ENCODE peak calls at places on chromosome 4, in ten cellular contexts. V is right atrium auricular region; J is HEK293T; I is mammary epithelial cell; N is BE2C; B is ovary; H is stimulated activated CD4-positive, alpha-beta T cell treated with anti-CD3 and anti-CD28 coated beads, Interleukin-12 subunit alpha, Interleukin-12 subunit beta, amount 100 ng/mL, for 4 hours; U is ascending aorta; Q is choroid plexus epithelial cell; R is NCI-H1092 treated with DMSO at 0.1 percent for 48 hours. A is an unnamed sample.

GRCh38 chr4:101081695-101082369 is 265.5 kb downstream of the PPP3CA start:
- DNase-seq in V (no peak), J (no peak), I (peak), N (no peak), B (no peak), H (no peak), U (no peak), Q (no peak), R (no peak), A (no peak)

GRCh38 chr4:1989533-1990347 is 19.0 kb downstream of the NELFA start:
- DNase-seq in V (peak), J (no peak), I (no peak), N (no peak), B (no peak), H (no peak), U (no peak), Q (no peak), R (no peak), A (no peak)

GRCh38 chr4:163109967-163110366 is 56.7 kb downstream of the NAF1 start:
- DNase-seq in V (no peak), J (no peak), I (no peak), N (no peak), B (no peak), H (no peak), U (no peak), Q (no peak), R (peak), A (peak)

GRCh38 chr4:95516528-95517011 is 32.2 kb downstream of the UNC5C start:
- DNase-seq in V (no peak), J (no peak), I (no peak), N (peak), B (no peak), H (no peak), U (no peak), Q (peak), R (no peak), A (no peak)

GRCh38 chr4:2798399-2799301 is 5.8 kb downstream of the SH3BP2 start:
- DNase-seq in V (no peak), J (no peak), I (no peak), N (peak), B (peak), H (no peak), U (peak), Q (peak), R (peak), A (no peak)

GRCh38 chr4:185204238-185204910 is 574 bp upstream of the CFAP97 start:
- DNase-seq in V (no peak), J (no peak), I (peak), N (no peak), B (no peak), H (no peak), U (no peak), Q (peak), R (peak), A (no peak)

GRCh38 chr4:31023109-31023508 is 302.9 kb downstream of the PCDH7 start:
- DNase-seq in V (no peak), J (no peak), I (no peak), N (no peak), B (no peak), H (no peak), U (no peak), Q (no peak), R (no peak), A (no peak)

GRCh38 chr4:109440948-109441347 is 7.3 kb downstream of the SEC24B start:
- DNase-seq in V (no peak), J (no peak), I (peak), N (no peak), B (no peak), H (no peak), U (no peak), Q (no peak), R (no peak), A (no peak)

GRCh38 chr4:139865537-139865936 is 199.9 kb downstream of the MGST2 start:
- DNase-seq in V (no peak), J (no peak), I (no peak), N (no peak), B (no peak), H (no peak), U (no peak), Q (no peak), R (no peak), A (no peak)

GRCh38 chr4:53128959-53129358 is 236.9 kb downstream of the SCFD2 start:
- DNase-seq in V (no peak), J (no peak), I (no peak), N (no peak), B (peak), H (no peak), U (no peak), Q (peak), R (peak), A (no peak)

GRCh38 chr4:107276052-107276451 is 239.9 kb upstream of the DKK2 start:
- DNase-seq in V (no peak), J (no peak), I (no peak), N (no peak), B (no peak), H (no peak), U (no peak), Q (no peak), R (no peak), A (no peak)

GRCh38 chr4:125539691-125540090 is 224.9 kb downstream of the FAT4 start:
- DNase-seq in V (no peak), J (no peak), I (no peak), N (no peak), B (no peak), H (no peak), U (no peak), Q (no peak), R (no peak), A (no peak)

GRCh38 chr4:2672700-2673099 is 83.4 kb downstream of the TNIP2 start:
- DNase-seq in V (no peak), J (no peak), I (no peak), N (no peak), B (no peak), H (no peak), U (no peak), Q (no peak), R (no peak), A (no peak)

GRCh38 chr4:173195708-173196107 is 27.1 kb downstream of the GALNT7 start:
- DNase-seq in V (no peak), J (no peak), I (no peak), N (no peak), B (no peak), H (no peak), U (no peak), Q (no peak), R (no peak), A (no peak)

GRCh38 chr4:183106839-183107238 is 7.8 kb downstream of the WWC2 start:
- DNase-seq in V (no peak), J (no peak), I (no peak), N (no peak), B (no peak), H (no peak), U (no peak), Q (peak), R (no peak), A (no peak)

GRCh38 chr4:82484987-82485783 is 54.8 kb downstream of the ENOPH1 start:
- DNase-seq in V (no peak), J (no peak), I (no peak), N (no peak), B (no peak), H (no peak), U (no peak), Q (peak), R (no peak), A (no peak)

GRCh38 chr4:22688236-22688635 is 4.5 kb upstream of the GBA3 start:
- DNase-seq in V (no peak), J (no peak), I (peak), N (no peak), B (no peak), H (no peak), U (no peak), Q (peak), R (no peak), A (no peak)

GRCh38 chr4:183987987-183988392 is 82.9 kb downstream of the STOX2 start:
- DNase-seq in V (peak), J (peak), I (peak), N (peak), B (peak), H (no peak), U (peak), Q (peak), R (peak), A (peak)

GRCh38 chr4:107050525-107051135 is 14.5 kb upstream of the DKK2 start:
- DNase-seq in V (no peak), J (peak), I (no peak), N (no peak), B (no peak), H (no peak), U (no peak), Q (peak), R (peak), A (peak)

GRCh38 chr4:2537011-2537830 is 774 bp downstream of the FAM193A start:
- DNase-seq in V (no peak), J (peak), I (peak), N (peak), B (peak), H (peak), U (no peak), Q (peak), R (peak), A (no peak)

GRCh38 chr4:23856630-23857029 is 33.2 kb downstream of the PPARGC1A start:
- DNase-seq in V (no peak), J (no peak), I (no peak), N (no peak), B (no peak), H (no peak), U (no peak), Q (no peak), R (no peak), A (no peak)

GRCh38 chr4:185346975-185347601 is 48.6 kb downstream of the LRP2BP start:
- DNase-seq in V (no peak), J (no peak), I (no peak), N (no peak), B (no peak), H (no peak), U (no peak), Q (peak), R (no peak), A (no peak)

GRCh38 chr4:71184195-71184781 is 154.5 kb upstream of the SLC4A4 start:
- DNase-seq in V (no peak), J (peak), I (peak), N (peak), B (no peak), H (peak), U (no peak), Q (peak), R (peak), A (peak)

GRCh38 chr4:112520598-112521122 is 4.7 kb upstream of the NEUROG2 start:
- DNase-seq in V (no peak), J (no peak), I (no peak), N (no peak), B (no peak), H (no peak), U (no peak), Q (no peak), R (no peak), A (no peak)

GRCh38 chr4:71648923-71649322 is 135.0 kb downstream of the GC start:
- DNase-seq in V (no peak), J (no peak), I (no peak), N (no peak), B (no peak), H (no peak), U (no peak), Q (no peak), R (no peak), A (no peak)

GRCh38 chr4:138310991-138311390 is 68.8 kb upstream of the SLC7A11 start:
- DNase-seq in V (no peak), J (no peak), I (peak), N (no peak), B (no peak), H (no peak), U (no peak), Q (peak), R (no peak), A (no peak)

GRCh38 chr4:184104419-184105101 is 113.1 kb downstream of the ENPP6 start:
- DNase-seq in V (no peak), J (no peak), I (no peak), N (no peak), B (no peak), H (no peak), U (no peak), Q (no peak), R (no peak), A (no peak)

GRCh38 chr4:87465739-87466366 is 43.5 kb downstream of the NUDT9 start:
- DNase-seq in V (no peak), J (peak), I (peak), N (peak), B (no peak), H (no peak), U (no peak), Q (peak), R (peak), A (peak)

GRCh38 chr4:145681956-145682355 is 2.0 kb downstream of the C4orf51 start:
- DNase-seq in V (no peak), J (no peak), I (no peak), N (no peak), B (no peak), H (no peak), U (no peak), Q (peak), R (no peak), A (no peak)

GRCh38 chr4:154566639-154567204 is 3.9 kb downstream of the FGB start:
- DNase-seq in V (no peak), J (no peak), I (peak), N (no peak), B (no peak), H (no peak), U (no peak), Q (no peak), R (no peak), A (no peak)

GRCh38 chr4:20288047-20288650 is 36.4 kb downstream of the SLIT2 start:
- DNase-seq in V (no peak), J (no peak), I (no peak), N (no peak), B (no peak), H (no peak), U (no peak), Q (no peak), R (no peak), A (no peak)

GRCh38 chr4:7658297-7659204 is 223.8 kb upstream of the PSAPL1 start:
- DNase-seq in V (no peak), J (no peak), I (no peak), N (no peak), B (no peak), H (no peak), U (no peak), Q (no peak), R (peak), A (no peak)

GRCh38 chr4:67714248-67714583 is 13.3 kb upstream of the UBA6 start:
- DNase-seq in V (no peak), J (no peak), I (no peak), N (peak), B (no peak), H (no peak), U (no peak), Q (no peak), R (no peak), A (no peak)

GRCh38 chr4:72391281-72391680 is 177.7 kb downstream of the ADAMTS3 start:
- DNase-seq in V (no peak), J (no peak), I (no peak), N (no peak), B (no peak), H (no peak), U (no peak), Q (no peak), R (no peak), A (no peak)

GRCh38 chr4:112284662-112285411 is 867 bp downstream of the TIFA start:
- DNase-seq in V (no peak), J (no peak), I (peak), N (no peak), B (no peak), H (no peak), U (no peak), Q (peak), R (peak), A (no peak)

A was measured in NCI-H748 treated with DMSO at 0.1 percent for 48 hours.